ENCODE peak calls at places on chromosomes 2 and 18, in six cellular contexts. One of them, this sample, is unnamed.

GRCh38 chr18:30652377-30652776 is 390.2 kb downstream of the DSC3 start:
- DNase-seq in ovary: no peak
- DNase-seq in spleen: no peak
- DNase-seq in stomach: no peak
- DNase-seq in uterus: no peak
- DNase-seq in HCT116: no peak
- DNase-seq in this sample: no peak

GRCh38 chr2:88880441-88880953 is 189.0 kb downstream of the RPIA start:
- DNase-seq in stomach: no peak
- DNase-seq in ovary: no peak
- DNase-seq in HCT116: peak; percentile 43
- DNase-seq in spleen: no peak
- DNase-seq in uterus: no peak
- DNase-seq in this sample: peak; percentile 67

GRCh38 chr2:179646173-179646762 is 215.1 kb downstream of the ZNF385B start:
- DNase-seq in ovary: no peak
- DNase-seq in uterus: no peak
- DNase-seq in spleen: peak; percentile 31
- DNase-seq in HCT116: no peak
- DNase-seq in stomach: no peak
- DNase-seq in this sample: no peak

GRCh38 chr2:46393352-46393820 is 86.0 kb upstream of the TMEM247 start:
- DNase-seq in ovary: no peak
- DNase-seq in HCT116: no peak
- DNase-seq in spleen: no peak
- DNase-seq in uterus: no peak
- DNase-seq in stomach: no peak
- DNase-seq in this sample: no peak

GRCh38 chr2:219684721-219685689 is 57.6 kb downstream of the SLC4A3 start:
- DNase-seq in ovary: peak; percentile 79
- DNase-seq in spleen: peak; percentile 84
- DNase-seq in uterus: peak; percentile 72
- DNase-seq in stomach: peak; percentile 73
- DNase-seq in HCT116: peak; percentile 90
- DNase-seq in this sample: peak; percentile 72

GRCh38 chr2:5937865-5938565 is 245.8 kb downstream of the SOX11 start:
- DNase-seq in uterus: no peak
- DNase-seq in HCT116: no peak
- DNase-seq in stomach: no peak
- DNase-seq in spleen: no peak
- DNase-seq in ovary: no peak
- DNase-seq in this sample: no peak

GRCh38 chr2:200275281-200276103 is 31.0 kb upstream of the SPATS2L start:
- DNase-seq in HCT116: no peak
- DNase-seq in ovary: no peak
- DNase-seq in uterus: no peak
- DNase-seq in stomach: no peak
- DNase-seq in spleen: no peak
- DNase-seq in this sample: no peak

GRCh38 chr2:8452979-8453903 is 228.6 kb upstream of the ID2 start:
- DNase-seq in HCT116: no peak
- DNase-seq in stomach: no peak
- DNase-seq in spleen: no peak
- DNase-seq in uterus: no peak
- DNase-seq in ovary: no peak
- DNase-seq in this sample: no peak

GRCh38 chr2:135299656-135300244 is 231.3 kb downstream of the ZRANB3 start:
- DNase-seq in ovary: no peak
- DNase-seq in spleen: no peak
- DNase-seq in stomach: no peak
- DNase-seq in HCT116: no peak
- DNase-seq in uterus: no peak
- DNase-seq in this sample: no peak

GRCh38 chr2:65856423-65856822 is 424.0 kb upstream of the SPRED2 start:
- DNase-seq in stomach: no peak
- DNase-seq in ovary: no peak
- DNase-seq in uterus: no peak
- DNase-seq in spleen: no peak
- DNase-seq in HCT116: no peak
- DNase-seq in this sample: no peak

GRCh38 chr2:240433973-240434727 is 1.3 kb upstream of the GPC1 start:
- DNase-seq in uterus: peak; percentile 79
- DNase-seq in stomach: no peak
- DNase-seq in spleen: peak; percentile 78
- DNase-seq in HCT116: peak; percentile 81
- DNase-seq in ovary: peak; percentile 62
- DNase-seq in this sample: no peak

GRCh38 chr2:239006886-239007285 is 159.0 kb downstream of the TWIST2 start:
- DNase-seq in HCT116: no peak
- DNase-seq in spleen: no peak
- DNase-seq in ovary: no peak
- DNase-seq in uterus: no peak
- DNase-seq in stomach: peak; percentile 23
- DNase-seq in this sample: no peak

GRCh38 chr2:168119519-168120141 is 127.8 kb downstream of the STK39 start:
- DNase-seq in ovary: no peak
- DNase-seq in spleen: no peak
- DNase-seq in stomach: no peak
- DNase-seq in HCT116: peak; percentile 41
- DNase-seq in uterus: no peak
- DNase-seq in this sample: no peak

GRCh38 chr18:28185121-28185520 is 8.2 kb upstream of the CDH2 start:
- DNase-seq in spleen: no peak
- DNase-seq in stomach: no peak
- DNase-seq in ovary: no peak
- DNase-seq in uterus: no peak
- DNase-seq in HCT116: no peak
- DNase-seq in this sample: no peak

GRCh38 chr2:74675090-74675489 is 21.0 kb downstream of the SEMA4F start:
- DNase-seq in ovary: no peak
- DNase-seq in spleen: no peak
- DNase-seq in stomach: no peak
- DNase-seq in HCT116: no peak
- DNase-seq in uterus: no peak
- DNase-seq in this sample: no peak

GRCh38 chr18:58190842-58191530 is 147.0 kb downstream of the NEDD4L start:
- DNase-seq in uterus: no peak
- DNase-seq in HCT116: no peak
- DNase-seq in stomach: no peak
- DNase-seq in spleen: no peak
- DNase-seq in ovary: no peak
- DNase-seq in this sample: no peak

GRCh38 chr18:26804474-26804873 is 61.0 kb downstream of the AQP4 start:
- DNase-seq in spleen: no peak
- DNase-seq in ovary: no peak
- DNase-seq in HCT116: no peak
- DNase-seq in stomach: peak; percentile 32
- DNase-seq in uterus: no peak
- DNase-seq in this sample: no peak

GRCh38 chr2:101958071-101958470 is 33.7 kb upstream of the IL1R2 start:
- DNase-seq in stomach: no peak
- DNase-seq in uterus: no peak
- DNase-seq in spleen: no peak
- DNase-seq in HCT116: no peak
- DNase-seq in ovary: no peak
- DNase-seq in this sample: no peak

GRCh38 chr18:43486462-43486861 is 209.2 kb upstream of the SYT4 start:
- DNase-seq in stomach: peak; percentile 37
- DNase-seq in HCT116: peak; percentile 1
- DNase-seq in ovary: no peak
- DNase-seq in uterus: no peak
- DNase-seq in spleen: no peak
- DNase-seq in this sample: no peak

GRCh38 chr2:96267159-96267971 is 1.3 kb downstream of the CIAO1 start:
- DNase-seq in stomach: peak; percentile 40
- DNase-seq in uterus: no peak
- DNase-seq in spleen: peak; percentile 89
- DNase-seq in HCT116: peak; percentile 39
- DNase-seq in ovary: peak; percentile 50
- DNase-seq in this sample: peak; percentile 65

DNA sequence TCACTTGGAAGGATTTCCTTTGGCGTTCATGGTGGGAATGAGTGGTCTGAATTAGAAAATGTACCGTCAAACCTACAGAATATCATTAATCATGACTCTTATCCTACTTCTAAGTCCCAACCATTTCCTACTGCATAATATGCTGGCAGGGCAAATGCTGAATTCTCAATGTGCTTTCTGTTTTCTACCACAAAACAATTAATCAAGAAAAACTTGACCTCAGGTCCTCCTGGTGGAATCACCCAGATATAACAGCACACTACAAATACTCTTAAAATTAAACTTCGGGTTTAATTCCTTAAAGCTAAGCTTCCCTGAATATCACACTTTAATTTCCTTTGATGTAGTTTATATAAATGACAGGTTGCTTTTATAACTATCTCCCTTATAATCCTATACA is 301.6 kb downstream of the AFF3 start:
- DNase-seq in stomach: no peak
- DNase-seq in ovary: no peak
- DNase-seq in HCT116: no peak
- DNase-seq in uterus: no peak
- DNase-seq in spleen: no peak
- DNase-seq in this sample: no peak
- TF ChIP-seq CTCF in stomach: no peak
- TF ChIP-seq CTCF in ovary: no peak
- TF ChIP-seq CTCF in HCT116: peak; percentile 26
- TF ChIP-seq CTCF in uterus: no peak
- TF ChIP-seq CTCF in spleen: no peak
- TF ChIP-seq CTCF in this sample: no peak

GRCh38 chr18:12307871-12308385 is at the start of gene TUBB6:
- DNase-seq in spleen: peak; percentile 81
- DNase-seq in HCT116: no peak
- DNase-seq in uterus: peak; percentile 83
- DNase-seq in ovary: peak; percentile 77
- DNase-seq in stomach: peak; percentile 47
- DNase-seq in this sample: peak; percentile 70
- TF ChIP-seq POLR2A in spleen: peak; percentile 35
- TF ChIP-seq POLR2A in HCT116: peak; percentile 73
- TF ChIP-seq POLR2A in uterus: peak; percentile 72
- TF ChIP-seq POLR2A in ovary: no peak
- TF ChIP-seq POLR2A in stomach: no peak
- TF ChIP-seq POLR2A in this sample: no peak

DNA sequence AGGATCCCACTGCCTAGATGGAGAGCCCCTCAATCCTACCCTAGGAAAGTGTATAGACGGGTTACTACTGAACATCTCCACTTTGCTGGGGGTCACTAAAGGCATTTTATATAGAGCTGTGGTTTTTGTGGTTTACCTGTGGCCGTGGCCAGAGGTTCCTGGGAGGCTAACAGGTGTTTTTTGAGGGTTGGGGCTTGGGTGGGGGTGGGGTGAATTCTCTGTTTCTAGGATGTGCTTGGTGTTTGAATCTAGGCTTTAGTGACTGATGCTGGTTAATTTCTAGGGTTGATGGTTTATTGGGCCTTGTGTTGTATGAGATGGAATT is 7.7 kb downstream of the HOXD8 start:
- DNase-seq in stomach: no peak
- DNase-seq in spleen: no peak
- DNase-seq in uterus: no peak
- DNase-seq in ovary: no peak
- DNase-seq in HCT116: no peak
- DNase-seq in this sample: peak; percentile 25
- H3K27me3 ChIP-seq in stomach: peaks cover 95% of the 10 kb centered on the region
- H3K27me3 ChIP-seq in spleen: no peaks in the 10 kb centered on the region
- H3K27me3 ChIP-seq in uterus: no peaks in the 10 kb centered on the region
- H3K27me3 ChIP-seq in ovary: no peaks in the 10 kb centered on the region
- H3K27me3 ChIP-seq in HCT116: no peaks in the 10 kb centered on the region
- H3K27me3 ChIP-seq in this sample: no peaks in the 10 kb centered on the region

GRCh38 chr2:84858123-84858522 is 22.8 kb downstream of the TRABD2A start:
- DNase-seq in spleen: no peak
- DNase-seq in ovary: no peak
- DNase-seq in uterus: no peak
- DNase-seq in stomach: no peak
- DNase-seq in HCT116: no peak
- DNase-seq in this sample: no peak
- TF ChIP-seq CTCF in spleen: no peak
- TF ChIP-seq CTCF in ovary: no peak
- TF ChIP-seq CTCF in uterus: no peak
- TF ChIP-seq CTCF in stomach: no peak
- TF ChIP-seq CTCF in HCT116: peak; percentile 25
- TF ChIP-seq CTCF in this sample: no peak

GRCh38 chr18:48575658-48576453 is 37.0 kb downstream of the CTIF start:
- DNase-seq in uterus: no peak
- DNase-seq in stomach: peak; percentile 33
- DNase-seq in ovary: no peak
- DNase-seq in HCT116: no peak
- DNase-seq in spleen: peak; percentile 62
- DNase-seq in this sample: no peak

GRCh38 chr18:48575301-48575657 is 36.4 kb downstream of the CTIF start:
- DNase-seq in spleen: no peak
- DNase-seq in stomach: no peak
- DNase-seq in ovary: no peak
- DNase-seq in uterus: no peak
- DNase-seq in HCT116: no peak
- DNase-seq in this sample: no peak

GRCh38 chr18:48577478-48578190 is 38.8 kb downstream of the CTIF start:
- DNase-seq in stomach: no peak
- DNase-seq in HCT116: no peak
- DNase-seq in spleen: no peak
- DNase-seq in ovary: no peak
- DNase-seq in uterus: no peak
- DNase-seq in this sample: no peak

GRCh38 chr18:48574667-48575300 is 36.0 kb downstream of the CTIF start:
- DNase-seq in stomach: no peak
- DNase-seq in ovary: no peak
- DNase-seq in spleen: peak; percentile 22
- DNase-seq in HCT116: no peak
- DNase-seq in uterus: no peak
- DNase-seq in this sample: no peak

DNA sequence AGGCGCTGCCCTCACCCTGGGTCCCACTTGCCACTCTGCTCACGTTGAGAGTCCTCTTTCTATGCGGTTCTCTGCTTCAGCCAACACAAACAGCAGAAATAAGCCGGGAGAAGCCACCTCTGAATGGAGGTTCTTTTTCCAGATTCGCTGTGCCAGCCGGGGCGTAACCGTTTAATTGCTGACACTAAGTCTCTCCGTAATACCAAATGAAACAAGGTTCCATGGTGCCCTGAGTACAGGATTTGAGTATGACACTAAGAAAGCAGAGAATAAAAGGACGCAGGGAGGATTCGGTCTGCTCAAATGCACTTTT is 37.6 kb downstream of the CTIF start:
- DNase-seq in uterus: no peak
- DNase-seq in stomach: no peak
- DNase-seq in ovary: no peak
- DNase-seq in spleen: peak; percentile 38
- DNase-seq in HCT116: no peak
- DNase-seq in this sample: no peak
- TF ChIP-seq POLR2A in uterus: no peak
- TF ChIP-seq POLR2A in stomach: no peak
- TF ChIP-seq POLR2A in ovary: no peak
- TF ChIP-seq POLR2A in spleen: no peak
- TF ChIP-seq POLR2A in HCT116: no peak
- TF ChIP-seq POLR2A in this sample: no peak